ENCODE peak calls at places on chromosome 15, in eight cellular contexts. O is tibial artery, K is MM.1S, B is astrocyte, L is neuronal stem cell, H is aorta, P is uterus, U is neural progenitor cell. V is an unnamed sample.

GRCh38 chr15:70267306-70267705 is 169.6 kb upstream of the TLE3 start:
- DNase-seq in O (no peak), K (no peak), B (no peak), L (no peak), H (no peak), P (no peak), U (no peak), V (no peak)

GRCh38 chr15:66482539-66482938 is 15.0 kb downstream of the SNAPC5 start:
- DNase-seq in O (no peak), K (no peak), B (no peak), L (no peak), H (no peak), P (no peak), U (no peak), V (no peak)

GRCh38 chr15:33086500-33087141 is 107.9 kb downstream of the FMN1 start:
- DNase-seq in O (no peak), K (peak), B (peak), L (no peak), H (no peak), P (no peak), U (peak), V (peak)

GRCh38 chr15:72042054-72042453 is 75.9 kb downstream of the MYO9A start:
- DNase-seq in O (no peak), K (no peak), B (no peak), L (no peak), H (no peak), P (no peak), U (no peak), V (no peak)

GRCh38 chr15:81410318-81410753 is 36.3 kb upstream of the TMC3 start:
- DNase-seq in O (peak), K (peak), B (peak), L (peak), H (no peak), P (peak), U (peak), V (peak)

GRCh38 chr15:94272251-94272898 is 41.0 kb downstream of the MCTP2 start:
- DNase-seq in O (no peak), K (peak), B (no peak), L (no peak), H (no peak), P (no peak), U (no peak), V (peak)

GRCh38 chr15:98983333-98983732 is 24.3 kb downstream of the PGPEP1L start:
- DNase-seq in O (peak), K (no peak), B (peak), L (no peak), H (no peak), P (peak), U (no peak), V (no peak)

GRCh38 chr15:67144609-67145306 is 79.4 kb downstream of the SMAD3 start:
- DNase-seq in O (peak), K (no peak), B (peak), L (no peak), H (no peak), P (peak), U (no peak), V (no peak)

GRCh38 chr15:37071134-37071533 is 29.2 kb downstream of the MEIS2 start:
- DNase-seq in O (no peak), K (no peak), B (no peak), L (no peak), H (no peak), P (no peak), U (no peak), V (no peak)

GRCh38 chr15:89138999-89139612 is 50.9 kb downstream of the ABHD2 start:
- DNase-seq in O (peak), K (no peak), B (peak), L (no peak), H (no peak), P (no peak), U (no peak), V (no peak)

GRCh38 chr15:85414037-85414436 is 33.6 kb downstream of the AKAP13 start:
- DNase-seq in O (no peak), K (no peak), B (no peak), L (no peak), H (no peak), P (no peak), U (no peak), V (no peak)

GRCh38 chr15:74845208-74845568 is 2.2 kb upstream of the ULK3 start:
- DNase-seq in O (no peak), K (no peak), B (no peak), L (no peak), H (no peak), P (no peak), U (no peak), V (no peak)

GRCh38 chr15:73564255-73564654 is 68.9 kb downstream of the NPTN start:
- DNase-seq in O (no peak), K (no peak), B (peak), L (no peak), H (no peak), P (no peak), U (peak), V (no peak)

GRCh38 chr15:33021806-33022389 is 172.6 kb downstream of the FMN1 start:
- DNase-seq in O (no peak), K (peak), B (peak), L (peak), H (no peak), P (no peak), U (peak), V (peak)

GRCh38 chr15:80694624-80695098 is 449 bp upstream of the ABHD17C start:
- DNase-seq in O (no peak), K (peak), B (peak), L (no peak), H (peak), P (no peak), U (peak), V (peak)

GRCh38 chr15:64574220-64574994 is 114.0 kb downstream of the ZNF609 start:
- DNase-seq in O (no peak), K (no peak), B (peak), L (no peak), H (no peak), P (no peak), U (no peak), V (peak)

GRCh38 chr15:54519577-54519976 is 541.3 kb downstream of the UNC13C start:
- DNase-seq in O (no peak), K (peak), B (no peak), L (no peak), H (no peak), P (no peak), U (no peak), V (no peak)

GRCh38 chr15:67801926-67802914 is 23.1 kb upstream of the SKOR1 start:
- DNase-seq in O (no peak), K (no peak), B (no peak), L (no peak), H (peak), P (no peak), U (no peak), V (no peak)

GRCh38 chr15:100733786-100734185 is 131.4 kb downstream of the ASB7 start:
- DNase-seq in O (no peak), K (no peak), B (peak), L (no peak), H (no peak), P (no peak), U (no peak), V (no peak)

GRCh38 chr15:39629376-39629775 is 48.5 kb downstream of the THBS1 start:
- DNase-seq in O (no peak), K (peak), B (peak), L (no peak), H (no peak), P (no peak), U (no peak), V (peak)

GRCh38 chr15:70362911-70363310 is 265.2 kb upstream of the TLE3 start:
- DNase-seq in O (peak), K (no peak), B (peak), L (no peak), H (peak), P (no peak), U (peak), V (peak)

GRCh38 chr15:68526269-68526668 is 52.5 kb upstream of the CORO2B start:
- DNase-seq in O (no peak), K (no peak), B (peak), L (no peak), H (no peak), P (no peak), U (no peak), V (no peak)

GRCh38 chr15:39594056-39594763 is 13.3 kb downstream of the THBS1 start:
- DNase-seq in O (no peak), K (no peak), B (no peak), L (no peak), H (no peak), P (no peak), U (no peak), V (peak)

GRCh38 chr15:39213385-39213840 is 367.5 kb upstream of the THBS1 start:
- DNase-seq in O (no peak), K (no peak), B (peak), L (peak), H (no peak), P (peak), U (peak), V (no peak)

GRCh38 chr15:72491768-72492167 is 17.6 kb downstream of the ARIH1 start:
- DNase-seq in O (no peak), K (no peak), B (peak), L (no peak), H (no peak), P (no peak), U (no peak), V (no peak)

GRCh38 chr15:22951381-22952280 is 28.5 kb downstream of the CYFIP1 start:
- DNase-seq in O (peak), K (no peak), B (no peak), L (no peak), H (no peak), P (no peak), U (no peak), V (no peak)
- H3K27ac ChIP-seq in O (peak), K (no peak), B (no peak), L (no peak), H (peak), P (peak), U (no peak), V (peak)

GRCh38 chr15:48493763-48494225 is 151.7 kb downstream of the FBN1 start:
- DNase-seq in O (no peak), K (no peak), B (no peak), L (no peak), H (no peak), P (no peak), U (no peak), V (no peak)
- H3K4me3 ChIP-seq in O (no peak), K (peak), B (no peak), L (no peak), H (no peak), P (no peak), U (no peak), V (no peak)

GRCh38 chr15:43772624-43773023 is 4.1 kb downstream of the ELL3 start:
- DNase-seq in O (no peak), K (no peak), B (no peak), L (no peak), H (no peak), P (no peak), U (no peak), V (no peak)
- H3K27ac ChIP-seq in O (no peak), K (no peak), B (no peak), L (no peak), H (no peak), P (no peak), U (no peak), V (no peak)

GRCh38 chr15:25248583-25249235 is 190.1 kb downstream of the UBE3A start:
- DNase-seq in O (peak), K (no peak), B (no peak), L (no peak), H (peak), P (peak), U (no peak), V (no peak)
- H3K4me3 ChIP-seq in O (no peak), K (no peak), B (no peak), L (no peak), H (no peak), P (no peak), U (no peak), V (no peak)

GRCh38 chr15:77144492-77145070 is 73.7 kb upstream of the TSPAN3 start:
- DNase-seq in O (no peak), K (no peak), B (peak), L (no peak), H (no peak), P (no peak), U (no peak), V (no peak)
- H3K27ac ChIP-seq in O (peak), K (no peak), B (peak), L (no peak), H (no peak), P (peak), U (no peak), V (peak)

GRCh38 chr15:51624022-51624421 is 1.5 kb upstream of the DMXL2 start:
- DNase-seq in O (no peak), K (no peak), B (no peak), L (no peak), H (no peak), P (no peak), U (no peak), V (no peak)
- H3K4me3 ChIP-seq in O (no peak), K (no peak), B (no peak), L (no peak), H (no peak), P (no peak), U (no peak), V (no peak)

DNA sequence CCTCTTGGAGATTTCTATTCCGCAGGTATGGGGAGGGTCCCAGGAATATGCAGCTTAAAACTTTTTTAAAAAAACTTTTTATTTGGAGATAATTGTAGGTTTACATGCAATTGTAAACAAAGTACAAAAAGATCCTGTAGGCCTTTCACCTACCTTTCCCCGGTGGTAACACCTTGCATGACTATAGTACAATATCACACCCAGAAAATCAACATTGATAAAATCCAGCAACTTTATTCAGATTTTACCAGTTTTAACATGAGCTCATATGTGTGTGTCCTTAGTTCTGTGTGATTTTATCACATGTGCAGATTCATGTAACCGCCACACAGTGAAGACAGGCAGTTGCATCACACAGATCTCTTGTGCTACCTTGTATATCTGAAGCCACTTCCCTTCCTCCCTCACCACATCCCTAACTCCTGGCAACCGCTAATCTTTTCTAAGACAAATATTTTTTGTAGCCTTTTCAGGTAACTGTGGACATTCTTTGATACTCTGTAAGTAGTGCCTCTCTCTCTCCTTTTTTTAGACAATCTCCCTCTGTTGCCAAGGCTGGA is 183.5 kb upstream of the C2CD4B start:
- DNase-seq in O (no peak), K (no peak), B (no peak), L (no peak), H (no peak), P (no peak), U (no peak), V (no peak)
- H3K27ac ChIP-seq in O (no peak), K (no peak), B (no peak), L (no peak), H (no peak), P (no peak), U (no peak), V (no peak)

GRCh38 chr15:41546846-41547786 is 3.1 kb upstream of the RPAP1 start:
- DNase-seq in O (no peak), K (no peak), B (peak), L (no peak), H (no peak), P (no peak), U (no peak), V (peak)

GRCh38 chr15:41545218-41545617 is 1.2 kb upstream of the RPAP1 start:
- DNase-seq in O (no peak), K (no peak), B (no peak), L (no peak), H (no peak), P (no peak), U (no peak), V (no peak)

GRCh38 chr15:41543521-41543870 is 561 bp downstream of the RPAP1 start:
- DNase-seq in O (no peak), K (peak), B (no peak), L (no peak), H (no peak), P (no peak), U (no peak), V (no peak)

GRCh38 chr15:41550066-41550805 is 6.2 kb upstream of the RPAP1 start:
- DNase-seq in O (no peak), K (no peak), B (no peak), L (no peak), H (no peak), P (no peak), U (no peak), V (peak)

GRCh38 chr15:41544650-41545015 is 576 bp upstream of the RPAP1 start:
- DNase-seq in O (no peak), K (no peak), B (no peak), L (no peak), H (no peak), P (peak), U (no peak), V (no peak)
- H3K4me3 ChIP-seq in O (peak), K (peak), B (no peak), L (no peak), H (peak), P (peak), U (peak), V (no peak)

GRCh38 chr15:31489281-31489680 is 162.6 kb downstream of the KLF13 start:
- DNase-seq in O (no peak), K (no peak), B (no peak), L (no peak), H (no peak), P (no peak), U (no peak), V (no peak)

GRCh38 chr15:31487811-31488436 is 161.3 kb downstream of the KLF13 start:
- DNase-seq in O (no peak), K (peak), B (peak), L (no peak), H (no peak), P (no peak), U (no peak), V (peak)

GRCh38 chr15:31486906-31487695 is 160.5 kb downstream of the KLF13 start:
- DNase-seq in O (no peak), K (no peak), B (no peak), L (no peak), H (no peak), P (no peak), U (no peak), V (no peak)

GRCh38 chr15:31488437-31489204 is 162.0 kb downstream of the KLF13 start:
- DNase-seq in O (peak), K (peak), B (peak), L (peak), H (no peak), P (peak), U (peak), V (peak)

GRCh38 chr15:31489801-31490646 is 163.4 kb downstream of the KLF13 start:
- DNase-seq in O (no peak), K (peak), B (peak), L (no peak), H (no peak), P (no peak), U (peak), V (peak)
- H3K27ac ChIP-seq in O (no peak), K (no peak), B (no peak), L (no peak), H (no peak), P (no peak), U (no peak), V (no peak)

GRCh38 chr15:83219026-83219425 is 11.4 kb upstream of the HDGFL3 start:
- DNase-seq in O (no peak), K (no peak), B (no peak), L (no peak), H (no peak), P (no peak), U (no peak), V (no peak)
- H3K4me3 ChIP-seq in O (no peak), K (no peak), B (no peak), L (no peak), H (no peak), P (no peak), U (no peak), V (no peak)